ENCODE peak calls at places on chromosomes 11 and 22, in eight cellular contexts. S is thoracic aorta, L is astrocyte of the spinal cord, G is astrocyte, C is AG09319, W is HFFc6, N is kidney, A is AG04450. B is an unnamed sample.

GRCh38 chr11:124865181-124865901 is at the start of gene ROBO3:
- DNase-seq in G (no peak), S (no peak), W (no peak), C (no peak), N (peak; percentile 61), A (no peak), L (peak; percentile 17), B (no peak)

GRCh38 chr11:45900916-45901617 is 6.0 kb downstream of the FREY1 start:
- DNase-seq in C (no peak), G (no peak), N (peak; percentile 75), L (no peak), S (no peak), A (no peak), W (no peak), B (no peak)

GRCh38 chr11:62591448-62592215 is at the start of gene TUT1:
- DNase-seq in N (peak; percentile 98), A (peak; percentile 97), C (peak; percentile 96), S (peak; percentile 91), W (peak; percentile 99), L (peak; percentile 99), G (peak; percentile 99), B (peak; percentile 98)

GRCh38 chr11:42034821-42035220 is 575.4 kb upstream of the LRRC4C start:
- DNase-seq in S (no peak), G (no peak), A (no peak), C (no peak), W (no peak), N (no peak), L (no peak), B (no peak)

GRCh38 chr11:42764936-42765335 is 546.9 kb upstream of the API5 start:
- DNase-seq in G (no peak), C (no peak), A (no peak), N (no peak), W (no peak), S (no peak), L (no peak), B (no peak)

GRCh38 chr11:46050065-46050464 is 71.2 kb downstream of the PHF21A start:
- DNase-seq in A (peak; percentile 57), W (peak; percentile 84), S (peak; percentile 8), N (no peak), L (peak; percentile 86), C (peak; percentile 38), G (peak; percentile 90), B (no peak)

GRCh38 chr11:69949327-69949726 is 128.8 kb upstream of the ANO1 start:
- DNase-seq in W (peak; percentile 81), L (peak; percentile 89), C (no peak), S (peak; percentile 51), N (peak; percentile 80), G (peak; percentile 90), A (no peak), B (no peak)

GRCh38 chr11:103315248-103315647 is 206.0 kb downstream of the DYNC2H1 start:
- DNase-seq in C (no peak), A (no peak), S (no peak), G (no peak), L (no peak), N (no peak), W (no peak), B (no peak)

GRCh38 chr11:115665958-115666357 is 161.7 kb upstream of the CADM1 start:
- DNase-seq in C (no peak), L (no peak), W (no peak), G (no peak), N (no peak), A (no peak), S (no peak), B (no peak)

GRCh38 chr11:57633394-57634058 is 16.2 kb downstream of the YPEL4 start:
- DNase-seq in W (no peak), S (no peak), G (no peak), C (no peak), L (no peak), A (no peak), N (no peak), B (no peak)

GRCh38 chr11:2761131-2762030 is 61.6 kb upstream of the KCNQ1OT1 start:
- DNase-seq in S (no peak), C (no peak), L (no peak), W (no peak), N (peak; percentile 72), A (no peak), G (no peak), B (no peak)

GRCh38 chr11:45079943-45080719 is 66.3 kb upstream of the PRDM11 start:
- DNase-seq in C (no peak), N (peak; percentile 63), W (no peak), A (no peak), S (no peak), G (no peak), L (no peak), B (no peak)

GRCh38 chr11:10591741-10592140 is 23.3 kb upstream of the LYVE1 start:
- DNase-seq in G (no peak), L (no peak), W (no peak), N (no peak), A (no peak), S (no peak), C (no peak), B (no peak)

GRCh38 chr11:55572548-55572947 is 620 bp downstream of the OR4C16 start:
- DNase-seq in S (no peak), G (no peak), N (no peak), A (no peak), L (no peak), C (no peak), W (no peak), B (no peak)

GRCh38 chr11:124311677-124312076 is 2.1 kb downstream of the OR8D1 start:
- DNase-seq in A (no peak), G (no peak), C (no peak), N (no peak), W (no peak), S (no peak), L (no peak), B (no peak)

GRCh38 chr11:46249103-46249942 is 28.1 kb upstream of the CREB3L1 start:
- DNase-seq in S (no peak), L (peak; percentile 72), N (no peak), A (no peak), G (peak; percentile 67), W (no peak), C (no peak), B (no peak)

GRCh38 chr22:27952091-27952490 is 33.0 kb upstream of the PITPNB start:
- DNase-seq in N (no peak), A (peak; percentile 30), G (peak; percentile 59), L (peak; percentile 71), W (peak; percentile 61), C (peak; percentile 46), S (no peak), B (no peak)

GRCh38 chr22:25404556-25404922 is 159.9 kb upstream of the GRK3 start:
- DNase-seq in W (no peak), A (no peak), S (no peak), C (no peak), G (no peak), L (no peak), N (peak; percentile 77), B (no peak)

GRCh38 chr11:636511-637332 is at the start of gene DRD4:
- DNase-seq in L (no peak), A (no peak), N (peak; percentile 71), C (no peak), G (no peak), W (no peak), S (no peak), B (no peak)

GRCh38 chr22:18988958-18989357 is 52.9 kb upstream of the PRODH start:
- DNase-seq in L (no peak), W (no peak), G (no peak), C (no peak), N (no peak), A (no peak), S (no peak), B (no peak)

GRCh38 chr11:2137202-2138071 is 1.8 kb downstream of the IGF2 start:
- DNase-seq in S (no peak), W (peak; percentile 18), N (peak; percentile 89), L (peak; percentile 83), C (peak; percentile 81), A (peak; percentile 37), G (peak; percentile 18), B (peak; percentile 58)

GRCh38 chr11:71542856-71543743 is 5.1 kb upstream of the KRTAP5-9 start:
- DNase-seq in C (no peak), W (no peak), S (no peak), L (no peak), G (no peak), N (no peak), A (no peak), B (no peak)
- TF ChIP-seq CTCF in C (no peak), W (no peak), S (no peak), L (no peak), G (no peak), N (no peak), A (no peak), B (no peak)

GRCh38 chr11:104654414-104654813 is 243.8 kb downstream of the CASP12 start:
- DNase-seq in S (no peak), G (no peak), W (no peak), N (no peak), A (no peak), L (no peak), C (no peak), B (no peak)
- TF ChIP-seq CTCF in S (no peak), G (no peak), W (no peak), N (no peak), A (no peak), L (no peak), C (no peak), B (no peak)

DNA sequence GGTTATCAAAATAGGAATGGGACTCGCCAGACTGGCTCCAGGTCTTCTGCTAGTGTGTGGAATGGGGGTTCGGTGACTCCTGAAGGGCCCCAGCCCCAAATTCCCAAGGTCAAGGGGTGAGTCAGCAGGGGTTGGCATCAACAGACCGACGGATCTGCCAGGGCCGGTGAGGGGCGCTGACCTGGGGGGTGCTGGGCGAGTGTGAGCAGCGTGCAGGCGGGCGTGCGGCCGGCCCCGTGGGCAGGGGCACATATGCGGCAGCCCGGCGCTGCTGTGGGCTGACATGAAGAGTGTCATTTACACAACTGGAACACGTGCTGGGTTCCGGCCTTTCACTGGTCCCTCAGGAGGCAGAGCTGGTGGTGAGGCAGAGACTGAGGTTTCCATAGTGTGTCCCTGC is 48.0 kb downstream of the FLRT1 start:
- DNase-seq in G (no peak), A (no peak), W (no peak), C (no peak), L (no peak), N (no peak), S (no peak), B (no peak)
- TF ChIP-seq CTCF in G (no peak), A (no peak), W (no peak), C (no peak), L (no peak), N (no peak), S (no peak), B (no peak)

GRCh38 chr11:134939046-134939445 is 527.0 kb upstream of the B3GAT1 start:
- DNase-seq in G (no peak), A (no peak), C (no peak), W (no peak), S (no peak), L (no peak), N (no peak), B (no peak)

GRCh38 chr11:134938212-134938611 is 526.2 kb upstream of the B3GAT1 start:
- DNase-seq in G (no peak), C (no peak), A (no peak), W (no peak), L (no peak), N (no peak), S (no peak), B (no peak)

GRCh38 chr11:134940441-134941125 is 528.5 kb upstream of the B3GAT1 start:
- DNase-seq in S (no peak), A (no peak), G (no peak), W (no peak), C (no peak), N (no peak), L (no peak), B (no peak)

GRCh38 chr11:134942633-134943032 is 530.6 kb upstream of the B3GAT1 start:
- DNase-seq in G (peak; percentile 53), S (no peak), A (no peak), L (peak; percentile 62), C (no peak), N (no peak), W (no peak), B (no peak)

GRCh38 chr11:134939905-134940304 is 527.9 kb upstream of the B3GAT1 start:
- DNase-seq in N (no peak), G (no peak), L (no peak), W (no peak), S (no peak), C (no peak), A (no peak), B (no peak)
- TF ChIP-seq CTCF in N (no peak), G (peak; percentile 4), L (peak; percentile 26), W (no peak), S (no peak), C (no peak), A (no peak), B (no peak)

B was measured in tibial artery.